ENCODE peak calls at places on chromosomes 5 and 9, in eight cellular contexts. One of them, this sample, is unnamed.

GRCh38 chr5:127299678-127300077 is 9.1 kb downstream of the MEGF10 start:
- DNase-seq in colonic mucosa: no peak
- DNase-seq in epithelial cell of esophagus: no peak
- DNase-seq in SK-N-SH: no peak
- DNase-seq in brain microvascular endothelial cell: no peak
- DNase-seq in NB4: no peak
- DNase-seq in upper lobe of left lung: no peak
- DNase-seq in A549: no peak
- DNase-seq in this sample: no peak

GRCh38 chr5:180199390-180199789 is 9.6 kb downstream of the RASGEF1C start:
- DNase-seq in brain microvascular endothelial cell: no peak
- DNase-seq in SK-N-SH: no peak
- DNase-seq in A549: no peak
- DNase-seq in NB4: no peak
- DNase-seq in upper lobe of left lung: no peak
- DNase-seq in colonic mucosa: no peak
- DNase-seq in epithelial cell of esophagus: no peak
- DNase-seq in this sample: no peak

GRCh38 chr5:26932238-26932637 is 106.1 kb downstream of the CDH9 start:
- DNase-seq in colonic mucosa: no peak
- DNase-seq in SK-N-SH: no peak
- DNase-seq in brain microvascular endothelial cell: no peak
- DNase-seq in A549: no peak
- DNase-seq in upper lobe of left lung: no peak
- DNase-seq in epithelial cell of esophagus: no peak
- DNase-seq in NB4: no peak
- DNase-seq in this sample: no peak

GRCh38 chr5:107322936-107323335 is 347.8 kb downstream of the EFNA5 start:
- DNase-seq in upper lobe of left lung: no peak
- DNase-seq in NB4: no peak
- DNase-seq in A549: no peak
- DNase-seq in brain microvascular endothelial cell: no peak
- DNase-seq in epithelial cell of esophagus: no peak
- DNase-seq in SK-N-SH: no peak
- DNase-seq in colonic mucosa: no peak
- DNase-seq in this sample: no peak

GRCh38 chr5:139051392-139051791 is 146.8 kb downstream of the SIL1 start:
- DNase-seq in NB4: no peak
- DNase-seq in brain microvascular endothelial cell: no peak
- DNase-seq in SK-N-SH: no peak
- DNase-seq in upper lobe of left lung: peak; percentile 23
- DNase-seq in A549: no peak
- DNase-seq in colonic mucosa: peak; percentile 39
- DNase-seq in epithelial cell of esophagus: no peak
- DNase-seq in this sample: no peak

GRCh38 chr5:167764650-167765289 is 526.7 kb upstream of the WWC1 start:
- DNase-seq in NB4: no peak
- DNase-seq in epithelial cell of esophagus: no peak
- DNase-seq in SK-N-SH: no peak
- DNase-seq in colonic mucosa: no peak
- DNase-seq in upper lobe of left lung: no peak
- DNase-seq in brain microvascular endothelial cell: no peak
- DNase-seq in A549: no peak
- DNase-seq in this sample: no peak

GRCh38 chr9:35577486-35577885 is 27.6 kb upstream of the TESK1 start:
- DNase-seq in epithelial cell of esophagus: no peak
- DNase-seq in A549: no peak
- DNase-seq in brain microvascular endothelial cell: no peak
- DNase-seq in upper lobe of left lung: no peak
- DNase-seq in NB4: no peak
- DNase-seq in SK-N-SH: no peak
- DNase-seq in colonic mucosa: no peak
- DNase-seq in this sample: no peak

GRCh38 chr9:136542246-136543041 is 3.4 kb downstream of the NOTCH1 start:
- DNase-seq in brain microvascular endothelial cell: no peak
- DNase-seq in colonic mucosa: no peak
- DNase-seq in epithelial cell of esophagus: no peak
- DNase-seq in NB4: no peak
- DNase-seq in A549: no peak
- DNase-seq in upper lobe of left lung: no peak
- DNase-seq in SK-N-SH: no peak
- DNase-seq in this sample: no peak

GRCh38 chr9:37373621-37374020 is 48.9 kb upstream of the GRHPR start:
- DNase-seq in NB4: no peak
- DNase-seq in epithelial cell of esophagus: no peak
- DNase-seq in upper lobe of left lung: no peak
- DNase-seq in A549: no peak
- DNase-seq in colonic mucosa: no peak
- DNase-seq in SK-N-SH: no peak
- DNase-seq in brain microvascular endothelial cell: no peak
- DNase-seq in this sample: no peak

GRCh38 chr9:33297455-33297854 is 7.1 kb downstream of the NFX1 start:
- DNase-seq in upper lobe of left lung: peak; percentile 65
- DNase-seq in SK-N-SH: no peak
- DNase-seq in NB4: peak; percentile 83
- DNase-seq in A549: no peak
- DNase-seq in epithelial cell of esophagus: peak; percentile 16
- DNase-seq in brain microvascular endothelial cell: no peak
- DNase-seq in colonic mucosa: peak; percentile 75
- DNase-seq in this sample: no peak

GRCh38 chr5:55004728-55005127 is 19.3 kb upstream of the GZMK start:
- DNase-seq in brain microvascular endothelial cell: no peak
- DNase-seq in A549: no peak
- DNase-seq in NB4: no peak
- DNase-seq in SK-N-SH: no peak
- DNase-seq in epithelial cell of esophagus: peak; percentile 69
- DNase-seq in upper lobe of left lung: no peak
- DNase-seq in colonic mucosa: no peak
- DNase-seq in this sample: no peak

GRCh38 chr9:108673386-108673785 is 182.4 kb downstream of the ACTL7B start:
- DNase-seq in SK-N-SH: no peak
- DNase-seq in colonic mucosa: no peak
- DNase-seq in epithelial cell of esophagus: peak; percentile 92
- DNase-seq in NB4: no peak
- DNase-seq in upper lobe of left lung: no peak
- DNase-seq in A549: no peak
- DNase-seq in brain microvascular endothelial cell: peak; percentile 5
- DNase-seq in this sample: no peak

DNA sequence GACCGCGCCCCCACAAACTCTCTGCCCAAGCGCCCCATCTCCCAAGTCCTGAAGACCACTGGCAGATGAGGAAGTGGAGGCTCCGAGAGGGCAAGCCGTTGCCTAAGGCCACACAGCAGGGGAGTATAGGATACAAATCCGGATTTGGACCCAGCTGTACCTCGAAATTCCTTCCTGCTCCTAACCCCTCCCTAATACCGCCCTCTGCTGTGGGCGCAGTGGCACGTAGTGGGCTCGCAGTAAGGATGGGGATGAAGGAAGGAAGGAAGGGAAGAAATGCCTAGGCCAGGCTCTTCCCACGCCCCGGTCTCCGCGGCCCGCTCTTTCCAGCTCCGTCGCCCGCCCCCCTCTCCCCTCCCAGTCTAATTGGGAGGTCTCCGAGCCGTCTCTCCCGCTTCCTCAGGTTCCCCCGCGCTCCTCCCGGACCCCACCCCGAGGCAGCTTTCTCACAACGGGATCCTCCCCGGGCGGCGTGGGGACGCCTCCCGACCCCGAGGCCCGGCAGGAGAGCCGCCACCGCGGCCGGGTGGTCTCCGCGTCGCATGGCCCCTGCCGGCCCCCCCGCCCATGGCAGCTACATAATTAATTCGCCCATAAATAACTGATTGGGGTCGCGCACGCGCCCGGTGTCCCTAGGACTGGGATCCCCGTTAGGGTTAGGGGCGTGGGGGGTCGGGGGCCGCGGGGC is 138.9 kb downstream of the C9orf50 start:
- DNase-seq in upper lobe of left lung: no peak
- DNase-seq in colonic mucosa: no peak
- DNase-seq in SK-N-SH: no peak
- DNase-seq in A549: peak; percentile 75
- DNase-seq in NB4: no peak
- DNase-seq in epithelial cell of esophagus: no peak
- DNase-seq in brain microvascular endothelial cell: no peak
- DNase-seq in this sample: no peak
- H3K4me3 ChIP-seq in upper lobe of left lung: peak overlapping the region; percentile 51
- H3K4me3 ChIP-seq in colonic mucosa: peak overlapping the region; percentile 50
- H3K4me3 ChIP-seq in SK-N-SH: peak overlapping the region; percentile 51
- H3K4me3 ChIP-seq in A549: peak overlapping the region; percentile 47
- H3K4me3 ChIP-seq in NB4: no peak overlapping the region
- H3K4me3 ChIP-seq in epithelial cell of esophagus: peak overlapping the region; percentile 43
- H3K4me3 ChIP-seq in brain microvascular endothelial cell: peak overlapping the region; percentile 20
- H3K4me3 ChIP-seq in this sample: peak overlapping the region; percentile 36

DNA sequence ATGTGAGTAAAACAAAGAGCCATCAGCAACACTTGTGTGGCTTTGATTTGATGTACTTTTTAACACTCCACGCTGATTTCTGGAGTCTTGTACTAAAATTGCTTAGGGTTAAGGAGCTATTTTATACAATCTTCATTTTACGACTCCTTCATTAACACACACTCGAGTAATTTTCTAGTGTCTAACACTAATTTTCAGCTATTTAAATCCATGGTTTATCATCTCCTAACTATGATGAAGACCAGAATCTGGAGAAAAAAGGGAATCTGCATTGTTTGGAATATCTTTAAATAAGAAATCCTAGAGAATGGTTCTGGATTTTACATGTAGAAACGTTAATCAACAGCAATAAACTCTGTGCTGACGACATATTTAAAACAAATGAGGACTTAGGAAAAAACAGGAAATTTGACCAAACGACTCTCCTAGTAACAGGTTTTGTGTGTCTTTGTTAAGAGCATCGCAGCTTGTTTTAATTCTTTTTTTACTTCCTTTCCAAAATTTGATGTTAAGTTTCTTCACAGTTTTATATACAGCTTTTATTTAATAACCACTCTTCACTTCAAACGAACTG is 138.4 kb downstream of the AOPEP start:
- DNase-seq in A549: no peak
- DNase-seq in upper lobe of left lung: no peak
- DNase-seq in NB4: no peak
- DNase-seq in colonic mucosa: no peak
- DNase-seq in epithelial cell of esophagus: no peak
- DNase-seq in brain microvascular endothelial cell: no peak
- DNase-seq in SK-N-SH: no peak
- DNase-seq in this sample: no peak
- H3K4me3 ChIP-seq in A549: no peak overlapping the region
- H3K4me3 ChIP-seq in upper lobe of left lung: no peak overlapping the region
- H3K4me3 ChIP-seq in NB4: no peak overlapping the region
- H3K4me3 ChIP-seq in colonic mucosa: no peak overlapping the region
- H3K4me3 ChIP-seq in epithelial cell of esophagus: no peak overlapping the region
- H3K4me3 ChIP-seq in brain microvascular endothelial cell: no peak overlapping the region
- H3K4me3 ChIP-seq in SK-N-SH: peak overlapping the region; percentile 3
- H3K4me3 ChIP-seq in this sample: no peak overlapping the region

GRCh38 chr9:76292658-76293057 is 101.6 kb downstream of the RFK start:
- DNase-seq in SK-N-SH: no peak
- DNase-seq in brain microvascular endothelial cell: no peak
- DNase-seq in epithelial cell of esophagus: no peak
- DNase-seq in A549: no peak
- DNase-seq in NB4: no peak
- DNase-seq in upper lobe of left lung: no peak
- DNase-seq in colonic mucosa: no peak
- DNase-seq in this sample: no peak
- H3K4me3 ChIP-seq in SK-N-SH: peak overlapping the region; percentile 9
- H3K4me3 ChIP-seq in brain microvascular endothelial cell: no peak overlapping the region
- H3K4me3 ChIP-seq in epithelial cell of esophagus: no peak overlapping the region
- H3K4me3 ChIP-seq in A549: no peak overlapping the region
- H3K4me3 ChIP-seq in NB4: no peak overlapping the region
- H3K4me3 ChIP-seq in upper lobe of left lung: no peak overlapping the region
- H3K4me3 ChIP-seq in colonic mucosa: no peak overlapping the region
- H3K4me3 ChIP-seq in this sample: no peak overlapping the region

DNA sequence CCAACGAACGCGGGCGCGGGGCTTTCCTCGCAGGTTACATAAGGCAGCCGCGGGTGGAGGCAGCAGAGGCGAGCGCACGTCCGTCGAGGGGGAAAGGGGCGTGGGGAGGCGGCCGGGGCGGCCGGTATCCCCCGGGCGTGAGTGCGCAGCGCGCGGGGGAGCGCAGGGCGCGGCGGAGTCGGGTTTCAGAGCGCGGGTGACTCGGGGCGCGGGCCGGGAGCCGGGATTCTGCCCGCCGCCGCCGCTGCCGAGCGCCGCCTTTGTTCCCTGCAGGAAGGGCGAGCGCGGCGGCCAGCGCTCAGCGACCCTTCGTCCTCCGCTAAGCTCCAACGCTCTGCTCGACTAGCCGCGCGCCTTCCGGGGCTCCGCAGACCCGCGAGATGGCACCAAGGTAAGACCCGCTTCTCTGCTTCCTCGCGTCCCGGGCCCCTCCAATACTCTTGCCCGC is at the start of gene COL15A1:
- DNase-seq in A549: peak; percentile 9
- DNase-seq in upper lobe of left lung: no peak
- DNase-seq in SK-N-SH: peak; percentile 69
- DNase-seq in colonic mucosa: no peak
- DNase-seq in brain microvascular endothelial cell: no peak
- DNase-seq in NB4: no peak
- DNase-seq in epithelial cell of esophagus: no peak
- DNase-seq in this sample: no peak
- H3K4me3 ChIP-seq in A549: peak within 1 kb of the TSS; percentile 34
- H3K4me3 ChIP-seq in upper lobe of left lung: peak within 1 kb of the TSS; percentile 34
- H3K4me3 ChIP-seq in SK-N-SH: peak within 1 kb of the TSS; percentile 60
- H3K4me3 ChIP-seq in colonic mucosa: peak within 1 kb of the TSS; percentile 36
- H3K4me3 ChIP-seq in brain microvascular endothelial cell: peak within 1 kb of the TSS; percentile 60
- H3K4me3 ChIP-seq in NB4: no peak within 1 kb of the TSS
- H3K4me3 ChIP-seq in epithelial cell of esophagus: no peak within 1 kb of the TSS
- H3K4me3 ChIP-seq in this sample: peak within 1 kb of the TSS; percentile 29

GRCh38 chr9:14813336-14814020 is 90.9 kb upstream of the CER1 start:
- DNase-seq in colonic mucosa: no peak
- DNase-seq in SK-N-SH: no peak
- DNase-seq in upper lobe of left lung: no peak
- DNase-seq in NB4: no peak
- DNase-seq in epithelial cell of esophagus: no peak
- DNase-seq in brain microvascular endothelial cell: peak; percentile 43
- DNase-seq in A549: no peak
- DNase-seq in this sample: peak; percentile 4
- H3K4me3 ChIP-seq in colonic mucosa: no peak overlapping the region
- H3K4me3 ChIP-seq in SK-N-SH: no peak overlapping the region
- H3K4me3 ChIP-seq in upper lobe of left lung: no peak overlapping the region
- H3K4me3 ChIP-seq in NB4: no peak overlapping the region
- H3K4me3 ChIP-seq in epithelial cell of esophagus: no peak overlapping the region
- H3K4me3 ChIP-seq in brain microvascular endothelial cell: peak overlapping the region; percentile 7
- H3K4me3 ChIP-seq in A549: no peak overlapping the region
- H3K4me3 ChIP-seq in this sample: peak overlapping the region; percentile 31

DNA sequence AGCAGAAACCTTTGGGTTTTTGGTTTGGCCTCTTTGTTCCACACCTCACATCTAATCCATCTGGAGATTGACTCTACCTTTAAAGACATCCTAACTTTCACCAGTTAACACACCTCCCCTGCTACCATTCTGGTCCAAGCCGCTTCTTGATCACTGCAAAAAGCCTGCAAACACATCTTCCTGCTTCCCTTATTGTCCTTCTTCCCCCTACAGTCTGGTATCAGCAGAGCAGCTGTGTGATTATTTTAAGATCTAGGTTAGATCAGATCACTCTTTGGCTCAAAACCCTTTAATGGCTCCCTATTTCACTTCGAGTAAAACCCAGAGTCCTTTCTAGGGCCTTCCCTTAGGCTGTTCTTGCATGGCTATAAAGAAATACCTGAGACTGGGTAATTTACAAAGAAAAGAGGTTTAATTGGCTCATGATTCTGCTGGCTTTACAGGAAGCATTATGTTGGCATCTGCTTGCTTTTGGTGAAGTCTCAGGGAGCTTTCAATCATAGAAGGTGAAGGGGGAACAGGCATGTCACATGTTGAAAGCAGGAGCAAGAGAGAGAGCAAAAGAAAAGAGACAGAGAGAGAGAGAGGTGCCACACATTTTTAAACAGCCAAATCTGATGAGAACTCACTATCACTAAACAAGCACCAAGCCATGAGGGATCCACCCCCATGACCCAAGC is 1.5 kb upstream of the TEX10 start:
- DNase-seq in upper lobe of left lung: no peak
- DNase-seq in A549: no peak
- DNase-seq in epithelial cell of esophagus: no peak
- DNase-seq in brain microvascular endothelial cell: no peak
- DNase-seq in NB4: peak; percentile 40
- DNase-seq in colonic mucosa: no peak
- DNase-seq in SK-N-SH: no peak
- DNase-seq in this sample: no peak
- H3K4me3 ChIP-seq in upper lobe of left lung: no peak overlapping the region
- H3K4me3 ChIP-seq in A549: no peak overlapping the region
- H3K4me3 ChIP-seq in epithelial cell of esophagus: no peak overlapping the region
- H3K4me3 ChIP-seq in brain microvascular endothelial cell: no peak overlapping the region
- H3K4me3 ChIP-seq in NB4: peak overlapping the region; percentile 82
- H3K4me3 ChIP-seq in colonic mucosa: no peak overlapping the region
- H3K4me3 ChIP-seq in SK-N-SH: peak overlapping the region; percentile 97
- H3K4me3 ChIP-seq in this sample: no peak overlapping the region